ENCODE peak calls at places on chromosomes 2 and 18, in ten cellular contexts. C is nephron progenitor cell; A is natural killer cell; D is fibroblast of pulmonary artery; H is choroid plexus epithelial cell; E is mesothelial cell of epicardium; X is CD8-positive, alpha-beta T cell; S is NB4; F is AG10803; O is fibroblast of lung. Z is an unnamed sample.

GRCh38 chr2:237207641-237208040 is 122.0 kb downstream of the COPS8 start:
- DNase-seq in C (no peak), A (no peak), D (peak; percentile 97), H (peak; percentile 52), E (no peak), X (no peak), S (no peak), F (peak; percentile 96), O (peak; percentile 91), Z (peak; percentile 98)

GRCh38 chr2:17495590-17495989 is 22.6 kb downstream of the RAD51AP2 start:
- DNase-seq in C (no peak), A (no peak), D (no peak), H (no peak), E (no peak), X (no peak), S (no peak), F (no peak), O (no peak), Z (no peak)

GRCh38 chr2:218187650-218188025 is 20.9 kb upstream of the CXCR1 start:
- DNase-seq in C (no peak), A (no peak), D (no peak), H (no peak), E (no peak), X (no peak), S (no peak), F (no peak), O (no peak), Z (no peak)

GRCh38 chr2:27717070-27717453 is 53.4 kb downstream of the SLC4A1AP start:
- DNase-seq in C (peak; percentile 21), A (no peak), D (peak; percentile 68), H (no peak), E (no peak), X (no peak), S (peak; percentile 50), F (peak; percentile 83), O (no peak), Z (peak; percentile 88)

GRCh38 chr2:118784860-118785259 is 62.6 kb downstream of the EN1 start:
- DNase-seq in C (no peak), A (no peak), D (peak; percentile 16), H (peak; percentile 2), E (no peak), X (no peak), S (no peak), F (no peak), O (no peak), Z (no peak)

GRCh38 chr18:48962857-48963554 is 12.2 kb upstream of the SMAD7 start:
- DNase-seq in C (no peak), A (no peak), D (peak; percentile 30), H (peak; percentile 51), E (no peak), X (no peak), S (no peak), F (peak; percentile 87), O (peak; percentile 82), Z (no peak)

GRCh38 chr2:235535423-235536130 is 41.7 kb downstream of the AGAP1 start:
- DNase-seq in C (no peak), A (no peak), D (no peak), H (no peak), E (no peak), X (no peak), S (no peak), F (no peak), O (no peak), Z (no peak)

GRCh38 chr2:177983183-177983788 is 89.3 kb downstream of the PDE11A start:
- DNase-seq in C (peak; percentile 33), A (no peak), D (peak; percentile 67), H (peak; percentile 77), E (no peak), X (no peak), S (peak; percentile 65), F (peak; percentile 75), O (peak; percentile 48), Z (peak; percentile 51)

GRCh38 chr2:225458431-225459117 is 59.1 kb downstream of the NYAP2 start:
- DNase-seq in C (no peak), A (no peak), D (no peak), H (peak; percentile 76), E (no peak), X (no peak), S (peak; percentile 11), F (no peak), O (no peak), Z (no peak)

GRCh38 chr2:144357623-144358400 is 162.1 kb downstream of the ZEB2 start:
- DNase-seq in C (no peak), A (no peak), D (peak; percentile 97), H (peak; percentile 98), E (no peak), X (no peak), S (no peak), F (peak; percentile 99), O (peak; percentile 95), Z (peak; percentile 94)

GRCh38 chr2:208112969-208113368 is 11.4 kb downstream of the CRYGD start:
- DNase-seq in C (peak; percentile 9), A (no peak), D (no peak), H (no peak), E (no peak), X (no peak), S (no peak), F (no peak), O (no peak), Z (no peak)

GRCh38 chr2:196944570-196944969 is 18.1 kb upstream of the PGAP1 start:
- DNase-seq in C (no peak), A (no peak), D (no peak), H (peak; percentile 12), E (no peak), X (no peak), S (no peak), F (no peak), O (no peak), Z (no peak)

DNA sequence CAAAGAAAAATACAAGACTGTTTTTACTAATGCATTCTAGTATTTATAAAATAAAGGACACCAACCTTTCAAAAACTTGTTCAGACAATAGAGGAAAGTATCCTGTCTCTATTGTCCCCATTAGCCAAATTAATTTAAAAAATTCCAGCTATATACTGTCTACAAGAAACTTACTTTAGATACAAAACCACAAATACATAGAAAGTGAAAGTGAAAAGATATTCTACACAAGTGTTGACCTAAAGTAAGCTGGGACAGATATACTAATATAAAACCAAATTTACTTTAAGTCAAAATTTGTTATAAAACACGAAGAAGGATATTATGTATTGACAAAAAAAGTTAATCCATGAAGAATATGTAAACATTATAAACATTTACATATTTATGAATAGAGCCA is 893.3 kb upstream of the TMEFF2 start:
- DNase-seq in C (no peak), A (no peak), D (no peak), H (no peak), E (no peak), X (no peak), S (no peak), F (no peak), O (no peak), Z (no peak)
- TF ChIP-seq CTCF in C (no peak), A (no peak), D (no peak), H (no peak), E (no peak), X (no peak), S (no peak), F (no peak), O (no peak), Z (no peak)

GRCh38 chr2:133959066-133959465 is 294.8 kb upstream of the MGAT5 start:
- DNase-seq in C (no peak), A (no peak), D (no peak), H (no peak), E (no peak), X (no peak), S (no peak), F (no peak), O (no peak), Z (no peak)
- TF ChIP-seq CTCF in C (no peak), A (no peak), D (no peak), H (no peak), E (no peak), X (no peak), S (no peak), F (no peak), O (no peak), Z (no peak)

GRCh38 chr2:6968319-6969100 is 51.3 kb downstream of the RNF144A start:
- DNase-seq in C (no peak), A (no peak), D (peak; percentile 24), H (peak; percentile 82), E (no peak), X (no peak), S (no peak), F (no peak), O (no peak), Z (no peak)
- TF ChIP-seq CTCF in C (no peak), A (no peak), D (no peak), H (peak; percentile 65), E (no peak), X (no peak), S (no peak), F (no peak), O (no peak), Z (no peak)

GRCh38 chr2:204108301-204108700 is 171.7 kb downstream of the ICOS start:
- DNase-seq in C (peak; percentile 60), A (peak; percentile 22), D (no peak), H (peak; percentile 35), E (no peak), X (peak; percentile 67), S (peak; percentile 58), F (peak; percentile 7), O (peak; percentile 4), Z (peak; percentile 12)
- TF ChIP-seq CTCF in C (peak; percentile 77), A (peak; percentile 76), D (peak; percentile 1), H (peak; percentile 40), E (peak; percentile 59), X (peak; percentile 82), S (peak; percentile 37), F (peak; percentile 46), O (peak; percentile 19), Z (peak; percentile 41)

DNA sequence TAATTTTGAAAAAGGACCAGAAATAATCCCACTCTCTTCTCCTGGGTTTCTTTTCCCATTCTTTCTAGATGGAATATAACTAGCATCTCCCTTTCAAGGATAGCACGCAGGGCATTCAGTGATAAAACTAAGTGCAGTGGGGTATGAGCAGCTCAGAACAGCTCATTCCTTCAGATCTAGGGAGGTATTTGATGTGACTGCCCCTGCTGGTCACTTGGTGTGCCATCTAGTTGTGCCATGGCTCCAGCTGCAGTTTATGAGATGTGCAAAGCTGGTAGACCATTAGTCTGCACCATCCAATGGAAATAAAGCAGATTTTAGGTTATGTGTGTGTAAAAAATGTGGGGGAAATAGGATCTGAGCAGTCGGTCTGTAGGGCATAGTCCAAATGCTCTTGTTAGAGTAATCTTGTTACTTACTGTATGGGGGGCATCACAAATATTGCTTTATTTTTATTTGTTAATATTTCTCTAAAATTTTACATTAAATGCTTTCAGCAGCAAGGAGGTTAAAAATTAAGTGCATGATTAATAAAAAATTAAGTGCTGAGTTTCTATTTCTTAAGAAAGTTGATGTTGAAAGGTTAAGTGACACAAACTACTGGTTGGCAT is 38.9 kb downstream of the CTAGE1 start:
- DNase-seq in C (no peak), A (no peak), D (peak; percentile 51), H (peak; percentile 35), E (no peak), X (peak; percentile 56), S (peak; percentile 32), F (peak; percentile 27), O (peak; percentile 22), Z (peak; percentile 18)
- TF ChIP-seq CTCF in C (peak; percentile 52), A (peak; percentile 55), D (peak; percentile 51), H (peak; percentile 52), E (no peak), X (no peak), S (peak; percentile 60), F (peak; percentile 53), O (peak; percentile 20), Z (peak; percentile 52)

GRCh38 chr2:182378759-182379158 is 48.1 kb downstream of the PDE1A start:
- DNase-seq in C (no peak), A (no peak), D (no peak), H (peak; percentile 9), E (no peak), X (no peak), S (no peak), F (no peak), O (no peak), Z (no peak)
- TF ChIP-seq CTCF in C (no peak), A (no peak), D (no peak), H (no peak), E (no peak), X (no peak), S (no peak), F (no peak), O (no peak), Z (no peak)

Z was measured in fibroblast of villous mesenchyme.